ENCODE peak calls at places on chromosomes 7 and 10, in five cellular contexts. Y is M059J; I is activated CD8-positive, alpha-beta memory T cell treated with anti-CD3 and anti-CD28 coated beads for 4 hours; T is Ammon's horn; R is left cardiac atrium. M is an unnamed sample.

GRCh38 chr7:70752794-70753241 is 379.1 kb upstream of the GALNT17 start:
- DNase-seq in Y (peak), I (no peak), T (no peak), R (no peak), M (no peak)

GRCh38 chr10:71597821-71598498 is 121.6 kb downstream of the C10orf105 start:
- DNase-seq in Y (no peak), I (no peak), T (peak), R (peak), M (peak)

GRCh38 chr7:78412216-78412858 is 613.8 kb downstream of the PHTF2 start:
- DNase-seq in Y (peak), I (no peak), T (no peak), R (no peak), M (no peak)

GRCh38 chr7:127107601-127108007 is 145.1 kb downstream of the GRM8 start:
- DNase-seq in Y (peak), I (no peak), T (peak), R (peak), M (peak)

GRCh38 chr10:88063861-88064521 is 200.6 kb downstream of the PTEN start:
- DNase-seq in Y (no peak), I (no peak), T (no peak), R (no peak), M (no peak)

GRCh38 chr10:34430685-34431084 is 384.4 kb downstream of the PARD3 start:
- DNase-seq in Y (no peak), I (no peak), T (no peak), R (no peak), M (no peak)

GRCh38 chr7:122803323-122803722 is 82.9 kb downstream of the CADPS2 start:
- DNase-seq in Y (peak), I (no peak), T (peak), R (no peak), M (peak)

GRCh38 chr10:116852246-116852645 is 2.9 kb downstream of the ENO4 start:
- DNase-seq in Y (no peak), I (no peak), T (no peak), R (no peak), M (no peak)

GRCh38 chr10:126223512-126224067 is 164.7 kb downstream of the ADAM12 start:
- DNase-seq in Y (no peak), I (no peak), T (no peak), R (no peak), M (no peak)

GRCh38 chr7:92916751-92917369 is 80.5 kb upstream of the CDK6 start:
- DNase-seq in Y (peak), I (no peak), T (no peak), R (peak), M (no peak)

GRCh38 chr10:125161570-125162139 is 1.3 kb upstream of the CTBP2 start:
- DNase-seq in Y (no peak), I (no peak), T (no peak), R (no peak), M (no peak)

GRCh38 chr7:151774951-151775350 is 102.0 kb downstream of the PRKAG2 start:
- DNase-seq in Y (no peak), I (no peak), T (no peak), R (no peak), M (no peak)

GRCh38 chr7:57487957-57488356 is 38.0 kb downstream of the ZNF716 start:
- DNase-seq in Y (no peak), I (no peak), T (no peak), R (no peak), M (no peak)

GRCh38 chr7:105916603-105917002 is 40.2 kb upstream of the ATXN7L1 start:
- DNase-seq in Y (peak), I (no peak), T (no peak), R (no peak), M (no peak)

GRCh38 chr10:95560288-95561199 is 627 bp downstream of the SORBS1 start:
- DNase-seq in Y (peak), I (no peak), T (peak), R (peak), M (peak)

GRCh38 chr10:103800789-103801540 is 54.4 kb downstream of the SH3PXD2A start:
- DNase-seq in Y (peak), I (peak), T (peak), R (no peak), M (no peak)

GRCh38 chr10:24518981-24519597 is 204.6 kb downstream of the ARHGAP21 start:
- DNase-seq in Y (peak), I (no peak), T (peak), R (peak), M (peak)

GRCh38 chr7:94130716-94131115 is 126.6 kb upstream of the BET1 start:
- DNase-seq in Y (no peak), I (no peak), T (no peak), R (no peak), M (no peak)

GRCh38 chr10:46096426-46096825 is 50.4 kb upstream of the MSMB start:
- DNase-seq in Y (peak), I (no peak), T (no peak), R (no peak), M (no peak)

GRCh38 chr10:14880201-14880600 is 1.5 kb downstream of the SUV39H2 start:
- DNase-seq in Y (no peak), I (no peak), T (no peak), R (no peak), M (no peak)

GRCh38 chr7:27846388-27846787 is 106.4 kb downstream of the TAX1BP1 start:
- DNase-seq in Y (no peak), I (no peak), T (no peak), R (no peak), M (no peak)

GRCh38 chr7:2607913-2608899 is 23.6 kb upstream of the TTYH3 start:
- DNase-seq in Y (no peak), I (no peak), T (no peak), R (no peak), M (no peak)

GRCh38 chr7:55965805-55966421 is 1.5 kb downstream of the NIPSNAP2 start:
- DNase-seq in Y (no peak), I (no peak), T (peak), R (peak), M (peak)

GRCh38 chr7:155803418-155804376 is 8.6 kb downstream of the SHH start:
- DNase-seq in Y (peak), I (no peak), T (no peak), R (no peak), M (no peak)

GRCh38 chr10:20622522-20623270 is 274.4 kb downstream of the NEBL start:
- DNase-seq in Y (peak), I (no peak), T (no peak), R (no peak), M (no peak)

GRCh38 chr7:71473366-71473967 is 341.5 kb downstream of the GALNT17 start:
- DNase-seq in Y (no peak), I (no peak), T (no peak), R (no peak), M (no peak)

GRCh38 chr7:158093156-158093796 is 494.3 kb downstream of the PTPRN2 start:
- DNase-seq in Y (no peak), I (no peak), T (no peak), R (no peak), M (no peak)

GRCh38 chr10:102268333-102268999 is 23.1 kb downstream of the GBF1 start:
- DNase-seq in Y (no peak), I (no peak), T (no peak), R (no peak), M (no peak)

GRCh38 chr7:45072131-45073030 is 16.4 kb downstream of the NACAD start:
- DNase-seq in Y (no peak), I (no peak), T (no peak), R (no peak), M (no peak)

GRCh38 chr10:2798340-2798739 is 269.0 kb upstream of the PFKP start:
- DNase-seq in Y (no peak), I (no peak), T (no peak), R (no peak), M (no peak)

GRCh38 chr7:128167791-128168666 is 73.0 kb upstream of the LEP start:
- DNase-seq in Y (no peak), I (no peak), T (no peak), R (no peak), M (no peak)

GRCh38 chr7:77867208-77867915 is 68.8 kb downstream of the PHTF2 start:
- DNase-seq in Y (peak), I (no peak), T (no peak), R (no peak), M (no peak)

GRCh38 chr10:124124123-124124768 is 30.8 kb upstream of the CHST15 start:
- DNase-seq in Y (peak), I (no peak), T (no peak), R (no peak), M (no peak)

GRCh38 chr7:150990416-150991186 is at the start of gene NOS3:
- DNase-seq in Y (no peak), I (no peak), T (no peak), R (no peak), M (no peak)

GRCh38 chr10:58412502-58412961 is 27.3 kb downstream of the TFAM start:
- DNase-seq in Y (peak), I (no peak), T (no peak), R (no peak), M (no peak)

GRCh38 chr7:66952343-66953043 is 31.5 kb downstream of the TMEM248 start:
- DNase-seq in Y (peak), I (no peak), T (no peak), R (peak), M (no peak)

GRCh38 chr7:111855161-111855841 is 293.0 kb upstream of the IMMP2L start:
- DNase-seq in Y (peak), I (no peak), T (peak), R (no peak), M (peak)

GRCh38 chr7:47032171-47032915 is 549.6 kb downstream of the TNS3 start:
- DNase-seq in Y (no peak), I (no peak), T (no peak), R (no peak), M (no peak)

GRCh38 chr7:130350945-130351663 is 6.5 kb downstream of the CPA5 start:
- DNase-seq in Y (no peak), I (no peak), T (no peak), R (no peak), M (no peak)